ENCODE peak calls at places on chromosome 12, in ten cellular contexts. O is body of pancreas; N is CD4-positive, alpha-beta memory T cell; G is hepatocyte; X is CD8-positive, alpha-beta T cell; H is lung; Q is tibial artery; L is breast epithelium; S is esophagus squamous epithelium; P is uterus. J is an unnamed sample. For H3K36me3 and H3K9me3, the result is how much of the 10 kb centered on the place peaks cover.

GRCh38 chr12:124177276-124177950 is 117.5 kb upstream of the RFLNA start:
- DNase-seq in X (no peak), P (no peak), Q (no peak), H (no peak), L (no peak), O (no peak), S (no peak), N (no peak), G (no peak), J (no peak)

GRCh38 chr12:127178463-127178862 is 1088.5 kb upstream of the TMEM132C start:
- DNase-seq in L (no peak), N (no peak), X (no peak), Q (no peak), P (no peak), G (no peak), S (no peak), O (no peak), H (no peak), J (no peak)

GRCh38 chr12:59194794-59195193 is 274.5 kb upstream of the LRIG3 start:
- DNase-seq in S (no peak), L (no peak), N (no peak), X (no peak), Q (no peak), G (no peak), O (no peak), H (no peak), P (no peak), J (no peak)

GRCh38 chr12:103647267-103647666 is 60.2 kb downstream of the STAB2 start:
- DNase-seq in Q (no peak), X (no peak), G (peak), L (no peak), N (no peak), P (no peak), H (no peak), S (no peak), O (no peak), J (peak)

GRCh38 chr12:122909442-122910288 is 13.7 kb upstream of the VPS37B start:
- DNase-seq in Q (no peak), G (no peak), H (no peak), S (no peak), P (no peak), O (peak), N (no peak), X (no peak), L (peak), J (no peak)

GRCh38 chr12:10395390-10395998 is 5.7 kb upstream of the KLRK1 start:
- DNase-seq in N (no peak), L (peak), Q (peak), S (no peak), G (peak), H (no peak), P (no peak), O (peak), X (peak), J (peak)

GRCh38 chr12:69988601-69989194 is 163.7 kb downstream of the MYRFL start:
- DNase-seq in G (peak), Q (no peak), H (no peak), X (no peak), O (no peak), P (no peak), L (no peak), N (no peak), S (no peak), J (peak)

GRCh38 chr12:53265783-53266182 is 2.3 kb upstream of the ESPL1 start:
- DNase-seq in P (no peak), L (no peak), S (no peak), Q (no peak), O (no peak), H (no peak), X (no peak), N (no peak), G (no peak), J (no peak)

GRCh38 chr12:2179953-2180736 is 127.4 kb downstream of the CACNA1C start:
- DNase-seq in G (peak), S (no peak), X (no peak), Q (peak), P (peak), L (peak), O (peak), H (no peak), N (no peak), J (no peak)

GRCh38 chr12:106082216-106083175 is 56.3 kb downstream of the NUAK1 start:
- DNase-seq in S (no peak), H (no peak), L (no peak), X (no peak), O (no peak), P (no peak), Q (peak), N (no peak), G (no peak), J (no peak)
- H3K36me3 ChIP-seq in S (under half), H (under half), L (under half), X (under half), O (under half), P (under half), Q (under half), N (under half), G (under half), J (under half)

DNA sequence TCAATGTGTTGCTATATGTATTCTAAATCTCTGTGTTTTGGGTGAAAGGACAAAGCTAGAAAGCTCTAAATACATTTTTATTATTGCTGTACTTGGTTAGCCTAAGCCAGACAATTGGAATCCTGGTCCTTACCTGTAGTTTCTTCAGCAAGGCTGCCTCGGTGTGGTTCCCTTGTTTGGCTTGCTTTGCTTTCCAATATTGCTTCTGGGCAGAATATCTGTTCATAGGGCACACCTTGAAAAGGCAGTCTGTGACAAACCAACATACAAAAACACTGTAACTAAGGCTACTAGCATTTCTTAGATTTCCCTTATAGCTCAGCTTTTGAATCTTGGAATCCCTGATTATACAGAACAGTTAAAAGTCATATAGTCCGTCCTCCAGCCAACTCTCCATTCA is 107.5 kb downstream of the ITPR2 start:
- DNase-seq in N (no peak), S (no peak), H (no peak), Q (no peak), G (no peak), O (no peak), X (no peak), P (no peak), L (peak), J (no peak)
- H3K27ac ChIP-seq in N (no peak), S (no peak), H (no peak), Q (no peak), G (no peak), O (no peak), X (no peak), P (no peak), L (peak), J (no peak)

GRCh38 chr12:133026996-133027395 is 10.3 kb upstream of the ZNF84 start:
- DNase-seq in G (no peak), S (no peak), Q (no peak), N (no peak), X (no peak), L (no peak), O (no peak), P (no peak), H (no peak), J (no peak)

DNA sequence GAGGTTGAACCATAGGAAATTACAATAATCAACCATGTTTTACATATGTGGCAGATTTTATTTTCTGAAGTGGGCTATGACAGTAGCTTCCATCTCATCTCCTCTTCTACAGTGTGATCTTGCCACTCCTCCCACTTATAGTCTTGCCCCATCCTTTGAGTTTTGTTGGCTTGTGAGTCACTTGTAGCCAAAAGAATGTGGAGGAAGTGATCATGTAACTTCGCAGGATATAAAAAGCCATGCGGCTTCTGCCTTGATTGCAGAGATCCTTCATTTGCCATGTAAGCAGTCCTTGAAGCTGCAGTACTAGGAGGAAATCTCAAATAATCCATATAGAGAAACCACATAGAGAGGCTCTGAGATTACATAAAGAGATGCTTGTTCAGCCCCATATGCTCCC is 13.7 kb upstream of the ZNF84 start:
- DNase-seq in P (no peak), S (no peak), Q (no peak), N (no peak), H (no peak), G (no peak), L (no peak), X (no peak), O (no peak), J (no peak)
- H3K9me3 ChIP-seq in P (under half), S (half or more), Q (half or more), N (under half), H (under half), G (under half), L (half or more), X (under half), O (under half), J (under half)

DNA sequence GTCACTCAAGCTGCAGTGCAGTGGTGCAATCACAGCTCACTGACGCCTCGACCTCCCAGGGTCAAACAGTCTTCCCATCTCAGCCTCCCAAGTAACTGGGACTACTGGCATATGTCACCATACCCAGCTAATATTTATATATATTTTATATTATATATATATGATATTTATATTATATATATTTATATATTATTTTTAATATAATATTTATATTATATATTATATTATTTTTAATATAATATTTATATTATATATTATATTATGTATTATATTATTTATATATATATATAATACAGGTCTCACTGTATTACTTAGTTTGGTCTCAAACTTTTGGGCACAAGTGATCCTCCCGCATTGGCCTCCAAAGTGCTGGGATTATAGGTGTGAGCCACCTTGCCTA is 9.4 kb downstream of the ZNF84 start:
- DNase-seq in G (no peak), O (no peak), Q (no peak), H (no peak), L (no peak), S (no peak), X (no peak), P (no peak), N (no peak), J (no peak)
- H3K36me3 ChIP-seq in G (half or more), O (half or more), Q (half or more), H (under half), L (half or more), S (half or more), X (half or more), P (under half), N (half or more), J (half or more)

DNA sequence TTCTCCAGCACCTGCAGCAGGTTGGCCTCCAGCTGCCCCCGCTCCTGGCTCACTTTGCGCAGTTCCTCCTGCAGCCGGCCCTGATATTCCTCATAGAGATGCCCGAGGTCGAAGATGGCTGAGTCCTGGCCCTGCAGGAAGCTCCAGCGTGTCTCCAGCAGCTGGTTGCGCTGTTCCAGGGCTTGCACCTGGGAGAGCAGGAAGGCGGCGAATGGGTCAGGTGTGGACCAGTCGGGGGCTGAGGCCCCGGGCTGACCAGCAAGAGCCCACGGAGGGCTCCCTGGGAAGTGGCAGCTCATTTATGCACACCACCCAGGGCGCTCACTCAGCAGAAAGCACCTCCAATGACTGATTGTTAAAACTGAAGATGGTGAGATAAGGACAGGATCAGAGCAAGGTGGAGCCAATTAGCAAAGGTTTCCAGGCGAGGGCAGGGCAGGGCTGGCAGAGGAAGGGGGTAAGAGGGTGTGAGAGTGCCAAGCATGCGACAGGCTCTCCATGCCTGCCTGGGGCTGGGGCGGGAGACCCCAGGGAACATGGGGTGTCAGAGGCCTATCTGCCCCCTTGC is 6.3 kb downstream of the KRT80 start:
- DNase-seq in G (no peak), N (no peak), P (no peak), H (no peak), L (no peak), S (no peak), X (no peak), O (no peak), Q (no peak), J (no peak)
- H3K27ac ChIP-seq in G (no peak), N (no peak), P (no peak), H (peak), L (peak), S (no peak), X (no peak), O (no peak), Q (peak), J (peak)